ENCODE peak calls at places on chromosomes 13 and 19, in eight cellular contexts. B is activated CD4-positive, alpha-beta T cell treated with anti-CD3 and anti-CD28 coated beads, Interleukin-2, amount 50 U/mL, for 1 hour; W is esophagus squamous epithelium; T is heart left ventricle; V is IMR-90; I is A549; E is pancreas; Z is activated CD8-positive, alpha-beta memory T cell treated with anti-CD3 and anti-CD28 coated beads, Interleukin-2, amount 50 U/mL, for 4 hours. Y is an unnamed sample.

GRCh38 chr19:1069009-1069779 is 2.2 kb downstream of the ARHGAP45 start:
- DNase-seq in B (peak), Z (peak), E (no peak), I (no peak), V (no peak), T (peak), W (no peak), Y (no peak)

GRCh38 chr19:16051254-16052025 is 24.9 kb upstream of the TPM4 start:
- DNase-seq in E (no peak), Z (no peak), W (no peak), B (peak), I (peak), T (no peak), V (no peak), Y (no peak)

GRCh38 chr19:33422369-33423180 is 49.1 kb downstream of the CEBPG start:
- DNase-seq in Z (no peak), V (no peak), T (no peak), B (no peak), I (no peak), W (no peak), E (no peak), Y (no peak)

GRCh38 chr13:94009696-94010095 is 469.8 kb downstream of the DCT start:
- DNase-seq in Z (no peak), B (no peak), I (no peak), W (no peak), V (peak), E (no peak), T (no peak), Y (no peak)

GRCh38 chr13:46676378-46676725 is 120.6 kb downstream of the ESD start:
- DNase-seq in W (no peak), T (no peak), V (no peak), I (no peak), E (no peak), Z (no peak), B (no peak), Y (no peak)

GRCh38 chr19:2053601-2054389 is 2.8 kb upstream of the MKNK2 start:
- DNase-seq in V (peak), E (peak), T (peak), Z (no peak), I (no peak), W (no peak), B (no peak), Y (no peak)

GRCh38 chr19:51686171-51686570 is 7.0 kb upstream of the SPACA6 start:
- DNase-seq in I (no peak), T (no peak), E (no peak), Z (no peak), W (no peak), B (no peak), V (no peak), Y (no peak)

GRCh38 chr19:14375582-14376291 is 5.5 kb upstream of the ADGRE5 start:
- DNase-seq in I (no peak), V (peak), T (peak), B (no peak), Z (no peak), W (no peak), E (no peak), Y (no peak)

GRCh38 chr13:38957794-38958592 is 32.6 kb downstream of the STOML3 start:
- DNase-seq in E (no peak), V (no peak), B (no peak), Z (no peak), I (no peak), W (no peak), T (no peak), Y (no peak)

GRCh38 chr13:46160474-46161066 is 21.4 kb downstream of the LCP1 start:
- DNase-seq in Z (no peak), E (no peak), V (peak), T (no peak), W (no peak), I (peak), B (no peak), Y (peak)

GRCh38 chr19:17401628-17402027 is 3.8 kb downstream of the BST2 start:
- DNase-seq in Z (no peak), V (no peak), E (no peak), I (no peak), B (no peak), T (no peak), W (no peak), Y (no peak)

GRCh38 chr13:113147206-113147605 is 11.2 kb upstream of the PROZ start:
- DNase-seq in Z (peak), T (no peak), W (no peak), E (no peak), I (no peak), B (no peak), V (no peak), Y (no peak)

GRCh38 chr19:54364775-54365257 is at the start of gene LAIR1:
- DNase-seq in E (no peak), T (peak), V (no peak), Z (peak), B (peak), W (no peak), I (no peak), Y (no peak)

GRCh38 chr13:99374169-99374991 is 67.2 kb upstream of the GPR183 start:
- DNase-seq in T (no peak), I (no peak), B (no peak), E (no peak), W (no peak), V (no peak), Z (no peak), Y (no peak)

GRCh38 chr19:37699057-37699456 is 20.5 kb downstream of the ZNF607 start:
- DNase-seq in E (no peak), B (no peak), Z (no peak), I (no peak), V (peak), T (no peak), W (no peak), Y (no peak)

GRCh38 chr13:39474600-39474999 is 128.4 kb downstream of the LHFPL6 start:
- DNase-seq in I (no peak), B (no peak), Z (no peak), W (no peak), T (no peak), V (no peak), E (no peak), Y (no peak)

GRCh38 chr13:72180253-72180952 is 313.4 kb upstream of the DACH1 start:
- DNase-seq in V (peak), E (peak), W (no peak), T (no peak), B (no peak), Z (no peak), I (no peak), Y (no peak)

GRCh38 chr13:111395511-111396393 is 75.3 kb downstream of the TEX29 start:
- DNase-seq in I (no peak), W (no peak), V (no peak), B (no peak), E (no peak), Z (no peak), T (no peak), Y (no peak)

GRCh38 chr19:40611096-40611495 is 9.9 kb downstream of the LTBP4 start:
- DNase-seq in E (no peak), W (no peak), B (no peak), T (peak), Z (no peak), V (no peak), I (no peak), Y (no peak)

GRCh38 chr19:4061178-4061682 is 5.5 kb downstream of the ZBTB7A start:
- DNase-seq in T (peak), I (peak), W (no peak), V (no peak), B (peak), Z (no peak), E (peak), Y (no peak)

GRCh38 chr19:33688657-33688992 is 66.9 kb downstream of the CHST8 start:
- DNase-seq in V (no peak), T (no peak), Z (no peak), B (no peak), I (no peak), W (no peak), E (no peak), Y (no peak)

Y was measured in smooth muscle cell of the brain vasculature.